ENCODE peak calls at places on chromosomes 13 and 19, in five cellular contexts. One of them, this sample, is unnamed.

GRCh38 chr13:74134777-74135305 is 637 bp upstream of the KLF12 start:
- DNase-seq in amygdala: peak
- DNase-seq in NCI-H2081: peak
- DNase-seq in RPMI8226: peak
- DNase-seq in T-helper 2 cell: peak
- DNase-seq in this sample: no peak

GRCh38 chr13:94886191-94886590 is 173.8 kb upstream of the SOX21 start:
- DNase-seq in T-helper 2 cell: no peak
- DNase-seq in NCI-H2081: no peak
- DNase-seq in amygdala: no peak
- DNase-seq in RPMI8226: no peak
- DNase-seq in this sample: peak

GRCh38 chr13:29480893-29481525 is 114.5 kb downstream of the SLC7A1 start:
- DNase-seq in NCI-H2081: no peak
- DNase-seq in T-helper 2 cell: no peak
- DNase-seq in RPMI8226: no peak
- DNase-seq in amygdala: no peak
- DNase-seq in this sample: no peak

GRCh38 chr19:19142347-19142746 is 4.1 kb upstream of the TMEM161A start:
- DNase-seq in RPMI8226: no peak
- DNase-seq in amygdala: no peak
- DNase-seq in T-helper 2 cell: no peak
- DNase-seq in NCI-H2081: no peak
- DNase-seq in this sample: no peak

GRCh38 chr19:574658-575526 is 2.5 kb downstream of the BSG start:
- DNase-seq in NCI-H2081: peak
- DNase-seq in RPMI8226: no peak
- DNase-seq in amygdala: no peak
- DNase-seq in T-helper 2 cell: no peak
- DNase-seq in this sample: no peak

GRCh38 chr13:77784531-77784930 is 87.0 kb downstream of the SLAIN1 start:
- DNase-seq in NCI-H2081: no peak
- DNase-seq in amygdala: no peak
- DNase-seq in T-helper 2 cell: no peak
- DNase-seq in RPMI8226: no peak
- DNase-seq in this sample: no peak

GRCh38 chr13:46593403-46593802 is 40.4 kb downstream of the LRCH1 start:
- DNase-seq in RPMI8226: no peak
- DNase-seq in NCI-H2081: no peak
- DNase-seq in T-helper 2 cell: peak
- DNase-seq in amygdala: no peak
- DNase-seq in this sample: no peak

GRCh38 chr19:1568320-1569019 is at the start of gene MEX3D:
- DNase-seq in RPMI8226: peak
- DNase-seq in amygdala: peak
- DNase-seq in NCI-H2081: peak
- DNase-seq in T-helper 2 cell: peak
- DNase-seq in this sample: no peak

GRCh38 chr13:110301606-110302131 is 5.3 kb downstream of the COL4A1 start:
- DNase-seq in T-helper 2 cell: no peak
- DNase-seq in amygdala: no peak
- DNase-seq in RPMI8226: no peak
- DNase-seq in NCI-H2081: no peak
- DNase-seq in this sample: peak

GRCh38 chr19:4474504-4475136 is 2.5 kb downstream of the HDGFL2 start:
- DNase-seq in T-helper 2 cell: no peak
- DNase-seq in RPMI8226: no peak
- DNase-seq in amygdala: peak
- DNase-seq in NCI-H2081: peak
- DNase-seq in this sample: no peak

GRCh38 chr19:46606019-46606418 is 4.9 kb downstream of the CALM3 start:
- DNase-seq in amygdala: no peak
- DNase-seq in T-helper 2 cell: no peak
- DNase-seq in RPMI8226: no peak
- DNase-seq in NCI-H2081: no peak
- DNase-seq in this sample: no peak

This sample was measured in non-pigmented ciliary epithelial cell.